ENCODE peak calls at places on chromosomes 7 and 10, in four cellular contexts. M is osteocyte, G is heart left ventricle, Y is progenitor cell of endocrine pancreas. R is an unnamed sample.

GRCh38 chr7:123208793-123209192 is 9.0 kb upstream of the SLC13A1 start:
- DNase-seq in M (no peak), Y (no peak), G (no peak), R (no peak)

GRCh38 chr10:24784923-24785322 is 61.2 kb upstream of the ARHGAP21 start:
- DNase-seq in M (no peak), G (no peak), Y (no peak), R (no peak)

GRCh38 chr7:110573862-110574528 is 516.9 kb upstream of the LRRN3 start:
- DNase-seq in M (no peak), Y (no peak), G (no peak), R (no peak)

GRCh38 chr7:105024734-105025133 is 10.7 kb downstream of the KMT2E start:
- DNase-seq in M (no peak), G (no peak), Y (no peak), R (no peak)

GRCh38 chr10:5840314-5841307 is 27.4 kb upstream of the GDI2 start:
- DNase-seq in Y (no peak), M (no peak), G (peak), R (no peak)

GRCh38 chr10:30736685-30737232 is 107.2 kb upstream of the LYZL2 start:
- DNase-seq in G (no peak), M (peak), Y (no peak), R (no peak)

GRCh38 chr7:129263168-129263567 is 38.3 kb downstream of the AHCYL2 start:
- DNase-seq in M (no peak), Y (no peak), G (no peak), R (no peak)

GRCh38 chr7:15625456-15625855 is 61.0 kb downstream of the MEOX2 start:
- DNase-seq in M (no peak), G (no peak), Y (no peak), R (no peak)

GRCh38 chr10:83222300-83222699 is 917.0 kb upstream of the GHITM start:
- DNase-seq in G (no peak), Y (no peak), M (no peak), R (no peak)

GRCh38 chr10:75428434-75429158 is 2.8 kb upstream of the LRMDA start:
- DNase-seq in G (no peak), Y (no peak), M (no peak), R (no peak)

DNA sequence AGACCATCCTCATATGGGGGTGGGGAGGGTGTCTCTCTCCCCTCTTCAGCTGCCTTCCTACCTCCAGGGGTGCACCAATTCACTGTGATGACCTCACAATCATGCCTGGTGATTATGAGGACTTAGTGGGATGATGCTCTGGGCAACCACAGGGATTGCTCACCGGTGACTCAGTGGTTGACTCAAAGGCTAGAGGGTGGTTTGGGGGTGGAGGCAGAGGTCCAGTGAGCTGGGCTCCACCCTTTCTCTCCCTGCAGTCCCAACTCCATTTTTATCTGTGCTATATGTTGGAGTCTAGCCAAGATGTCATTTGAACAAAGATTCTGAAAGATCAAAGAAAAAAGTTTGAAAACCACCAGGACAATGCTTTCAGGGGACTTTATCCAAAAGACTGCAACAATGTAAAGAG is 286.9 kb downstream of the KCNMA1 start:
- DNase-seq in M (no peak), G (no peak), Y (no peak), R (peak)
- TF ChIP-seq CTCF in M (no peak), G (no peak), Y (no peak), R (no peak)

GRCh38 chr7:150560486-150560885 is 6.7 kb upstream of the GIMAP4 start:
- DNase-seq in M (no peak), Y (no peak), G (no peak), R (no peak)
- TF ChIP-seq CTCF in M (no peak), Y (no peak), G (no peak), R (no peak)

GRCh38 chr7:26629696-26630095 is 234.7 kb downstream of the SKAP2 start:
- DNase-seq in G (no peak), Y (no peak), M (no peak), R (no peak)
- TF ChIP-seq CTCF in G (no peak), Y (no peak), M (no peak), R (no peak)

GRCh38 chr10:96324447-96324846 is 20.2 kb downstream of the DNTT start:
- DNase-seq in G (no peak), Y (no peak), M (no peak), R (no peak)
- TF ChIP-seq CTCF in G (no peak), Y (no peak), M (no peak), R (no peak)

GRCh38 chr10:94402204-94403033 is at the start of gene TBC1D12:
- DNase-seq in Y (peak), G (peak), M (peak), R (peak)
- TF ChIP-seq CTCF in Y (no peak), G (no peak), M (no peak), R (no peak)

GRCh38 chr10:29554660-29555059 is 80.1 kb downstream of the SVIL start:
- DNase-seq in Y (no peak), G (no peak), M (no peak), R (no peak)
- TF ChIP-seq CTCF in Y (no peak), G (no peak), M (peak), R (no peak)